ENCODE peak calls at places on chromosome 22, in four cellular contexts. One of them, this sample, is unnamed.

GRCh38 chr22:48937032-48937639 is 890.5 kb downstream of the BRD1 start:
- DNase-seq in Peyer's patch: no peak
- DNase-seq in breast epithelium: no peak
- DNase-seq in IMR-90: no peak
- DNase-seq in this sample: no peak

GRCh38 chr22:33438273-33438672 is 380.1 kb upstream of the SYN3 start:
- DNase-seq in Peyer's patch: no peak
- DNase-seq in breast epithelium: no peak
- DNase-seq in IMR-90: peak
- DNase-seq in this sample: no peak

GRCh38 chr22:27378343-27378800 is 423.2 kb downstream of the MN1 start:
- DNase-seq in Peyer's patch: no peak
- DNase-seq in breast epithelium: no peak
- DNase-seq in IMR-90: no peak
- DNase-seq in this sample: peak

GRCh38 chr22:19292262-19293230 is 1.0 kb upstream of the CLTCL1 start:
- DNase-seq in Peyer's patch: peak
- DNase-seq in breast epithelium: no peak
- DNase-seq in IMR-90: no peak
- DNase-seq in this sample: peak

GRCh38 chr22:49964493-49965290 is 4.1 kb downstream of the PIM3 start:
- DNase-seq in Peyer's patch: peak
- DNase-seq in breast epithelium: peak
- DNase-seq in IMR-90: no peak
- DNase-seq in this sample: no peak

GRCh38 chr22:41913842-41914534 is 886 bp downstream of the SHISA8 start:
- DNase-seq in Peyer's patch: no peak
- DNase-seq in breast epithelium: no peak
- DNase-seq in IMR-90: no peak
- DNase-seq in this sample: no peak

GRCh38 chr22:47586946-47587345 is 824.5 kb downstream of the TBC1D22A start:
- DNase-seq in Peyer's patch: no peak
- DNase-seq in breast epithelium: no peak
- DNase-seq in IMR-90: no peak
- DNase-seq in this sample: no peak

GRCh38 chr22:41526802-41527799 is 17.2 kb downstream of the POLR3H start:
- DNase-seq in Peyer's patch: peak
- DNase-seq in breast epithelium: no peak
- DNase-seq in IMR-90: peak
- DNase-seq in this sample: peak

DNA sequence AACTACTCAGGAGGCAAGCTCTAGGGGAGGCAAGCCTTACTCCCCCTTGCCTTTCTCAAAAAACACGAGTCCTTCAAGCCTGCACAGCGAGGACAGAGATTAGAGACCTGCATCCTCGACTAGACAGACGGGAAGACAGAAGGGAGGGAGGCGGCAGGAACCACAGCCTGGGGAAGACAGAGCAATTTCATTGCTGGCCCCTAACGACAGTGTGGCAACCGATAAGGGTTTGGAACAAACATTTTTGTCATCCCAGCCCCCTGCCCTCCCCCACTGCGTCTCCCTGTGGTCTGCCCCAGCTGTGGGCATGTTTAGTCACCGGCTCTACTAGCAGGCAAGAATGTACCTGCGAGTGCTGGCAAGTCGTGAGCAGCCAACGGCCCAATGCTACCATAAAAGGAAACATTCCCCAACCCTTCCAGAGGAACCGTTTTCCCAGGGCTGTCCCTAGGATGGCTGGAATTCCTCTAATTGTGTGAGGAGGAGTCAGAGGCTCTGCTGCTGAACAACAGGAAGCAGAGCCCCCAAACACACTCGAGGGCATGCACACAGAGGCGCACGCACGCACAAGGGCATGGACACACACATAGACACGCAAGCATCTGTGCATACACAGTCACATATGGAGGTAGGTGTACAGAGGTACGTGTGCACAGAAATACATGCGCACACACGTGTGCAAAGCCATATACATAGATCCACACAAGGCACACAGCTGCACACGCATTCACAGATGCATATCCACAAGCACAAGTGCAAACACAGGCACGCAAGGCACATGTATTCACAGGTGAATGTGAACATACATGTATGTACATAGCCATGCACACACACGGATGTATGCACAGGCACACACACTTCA is 58.3 kb downstream of the MYH9 start:
- DNase-seq in Peyer's patch: peak
- DNase-seq in breast epithelium: peak
- DNase-seq in IMR-90: peak
- DNase-seq in this sample: peak
- H3K4me3 ChIP-seq in Peyer's patch: no peak
- H3K4me3 ChIP-seq in breast epithelium: no peak
- H3K4me3 ChIP-seq in IMR-90: no peak
- H3K4me3 ChIP-seq in this sample: no peak

GRCh38 chr22:45163074-45163416 is 680 bp upstream of the NUP50 start:
- DNase-seq in Peyer's patch: no peak
- DNase-seq in breast epithelium: no peak
- DNase-seq in IMR-90: peak
- DNase-seq in this sample: peak

GRCh38 chr22:45162531-45162930 is 1.2 kb upstream of the NUP50 start:
- DNase-seq in Peyer's patch: no peak
- DNase-seq in breast epithelium: no peak
- DNase-seq in IMR-90: no peak
- DNase-seq in this sample: no peak

GRCh38 chr22:45166935-45167334 is 3.2 kb downstream of the NUP50 start:
- DNase-seq in Peyer's patch: no peak
- DNase-seq in breast epithelium: no peak
- DNase-seq in IMR-90: no peak
- DNase-seq in this sample: no peak

GRCh38 chr22:45164217-45165123 is 745 bp downstream of the NUP50 start:
- DNase-seq in Peyer's patch: no peak
- DNase-seq in breast epithelium: no peak
- DNase-seq in IMR-90: no peak
- DNase-seq in this sample: peak

DNA sequence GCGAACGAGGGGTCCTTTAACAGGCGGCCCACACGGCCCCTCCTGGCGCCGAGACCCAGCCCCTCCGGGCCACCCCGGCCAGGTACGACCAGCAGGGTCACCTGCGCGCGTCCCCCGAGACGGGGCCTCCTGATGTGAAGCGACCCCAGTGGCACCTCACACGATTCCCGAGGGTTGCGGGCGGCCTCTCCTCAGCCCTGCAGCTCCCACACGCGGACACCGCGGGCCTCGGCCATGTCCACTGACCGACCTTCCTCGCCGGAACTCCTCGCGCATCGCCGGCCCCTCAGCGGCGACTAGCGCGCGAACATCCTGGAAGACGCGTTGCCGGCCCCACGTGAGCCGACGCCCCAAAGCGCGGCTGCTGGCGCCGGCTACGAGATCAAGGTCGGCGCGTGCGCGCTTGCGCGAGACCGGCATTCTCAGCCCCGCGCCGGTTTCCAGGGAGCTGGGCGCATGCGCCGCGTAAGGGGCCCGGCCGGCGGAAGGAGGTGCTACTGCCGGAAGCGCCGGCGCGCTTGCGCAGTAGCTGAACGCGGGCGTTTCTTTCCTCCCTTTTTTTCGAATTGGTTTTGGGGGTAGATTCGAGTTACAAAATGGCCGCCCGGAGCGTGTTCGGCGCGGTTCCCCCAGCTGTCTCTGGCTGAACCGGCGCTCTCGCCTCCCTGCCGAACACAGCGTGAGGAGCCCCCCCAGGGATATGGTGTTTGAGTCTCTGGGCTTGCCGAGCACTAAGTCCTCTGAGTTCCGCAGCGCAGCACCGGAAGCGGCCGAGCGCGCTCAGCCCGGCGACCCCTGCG is at the start of gene NUP50:
- DNase-seq in Peyer's patch: peak
- DNase-seq in breast epithelium: peak
- DNase-seq in IMR-90: peak
- DNase-seq in this sample: peak
- TF ChIP-seq POLR2A in Peyer's patch: peak
- TF ChIP-seq POLR2A in breast epithelium: no peak
- TF ChIP-seq POLR2A in IMR-90: peak
- TF ChIP-seq POLR2A in this sample: no peak

DNA sequence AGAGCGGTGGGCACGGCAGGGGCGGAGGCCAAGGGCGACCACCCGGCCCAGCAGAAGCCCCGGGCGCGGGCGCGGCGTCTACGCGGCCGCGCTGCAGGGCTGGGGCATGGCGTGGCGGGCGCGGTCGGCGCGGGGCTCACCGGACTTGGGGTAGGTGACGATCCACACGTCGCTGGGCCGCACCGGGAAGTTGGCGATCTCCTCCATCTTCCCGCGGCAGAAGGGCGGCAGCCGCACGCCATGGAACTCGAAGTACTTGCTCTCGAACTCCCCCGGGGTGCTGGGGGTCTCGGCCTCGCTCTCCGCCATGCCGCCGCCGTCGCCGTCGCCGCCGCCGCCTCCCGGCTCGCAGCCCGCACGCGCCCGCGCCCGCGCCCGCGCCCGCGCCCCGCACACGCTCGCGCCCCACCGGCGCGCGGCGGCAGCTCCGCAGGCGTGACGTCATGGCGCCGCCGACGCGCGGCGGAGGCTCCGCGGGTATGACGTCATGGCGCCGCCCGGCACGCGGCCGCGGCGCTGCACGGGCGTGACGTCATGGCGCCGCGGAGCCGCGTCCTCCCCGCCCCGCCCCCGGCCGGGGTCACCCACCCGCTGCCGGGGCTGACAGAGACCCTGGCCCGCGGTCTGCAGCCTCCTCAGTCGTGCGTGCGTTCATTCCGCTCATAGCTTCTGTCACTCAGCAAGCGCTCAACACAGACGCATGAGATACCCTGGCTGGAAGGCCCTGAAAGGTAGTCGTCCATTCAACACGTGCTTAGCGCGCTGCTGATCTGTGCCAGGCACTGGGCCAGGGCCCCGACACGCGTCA is at the start of gene SULT4A1:
- DNase-seq in Peyer's patch: no peak
- DNase-seq in breast epithelium: peak
- DNase-seq in IMR-90: peak
- DNase-seq in this sample: no peak
- H3K4me3 ChIP-seq in Peyer's patch: peak
- H3K4me3 ChIP-seq in breast epithelium: no peak
- H3K4me3 ChIP-seq in IMR-90: peak
- H3K4me3 ChIP-seq in this sample: no peak

GRCh38 chr22:45553333-45554039 is 50.8 kb downstream of the FBLN1 start:
- DNase-seq in Peyer's patch: peak
- DNase-seq in breast epithelium: peak
- DNase-seq in IMR-90: peak
- DNase-seq in this sample: peak
- TF ChIP-seq POLR2A in Peyer's patch: no peak
- TF ChIP-seq POLR2A in breast epithelium: no peak
- TF ChIP-seq POLR2A in IMR-90: no peak
- TF ChIP-seq POLR2A in this sample: no peak

GRCh38 chr22:23522642-23523251 is 57.3 kb downstream of the IGLL1 start:
- DNase-seq in Peyer's patch: no peak
- DNase-seq in breast epithelium: no peak
- DNase-seq in IMR-90: no peak
- DNase-seq in this sample: peak

GRCh38 chr22:23520875-23521441 is 59.1 kb downstream of the IGLL1 start:
- DNase-seq in Peyer's patch: no peak
- DNase-seq in breast epithelium: no peak
- DNase-seq in IMR-90: peak
- DNase-seq in this sample: peak

GRCh38 chr22:23519442-23520177 is 60.5 kb downstream of the IGLL1 start:
- DNase-seq in Peyer's patch: no peak
- DNase-seq in breast epithelium: no peak
- DNase-seq in IMR-90: no peak
- DNase-seq in this sample: peak

GRCh38 chr22:23523746-23524145 is 56.3 kb downstream of the IGLL1 start:
- DNase-seq in Peyer's patch: no peak
- DNase-seq in breast epithelium: no peak
- DNase-seq in IMR-90: no peak
- DNase-seq in this sample: peak

DNA sequence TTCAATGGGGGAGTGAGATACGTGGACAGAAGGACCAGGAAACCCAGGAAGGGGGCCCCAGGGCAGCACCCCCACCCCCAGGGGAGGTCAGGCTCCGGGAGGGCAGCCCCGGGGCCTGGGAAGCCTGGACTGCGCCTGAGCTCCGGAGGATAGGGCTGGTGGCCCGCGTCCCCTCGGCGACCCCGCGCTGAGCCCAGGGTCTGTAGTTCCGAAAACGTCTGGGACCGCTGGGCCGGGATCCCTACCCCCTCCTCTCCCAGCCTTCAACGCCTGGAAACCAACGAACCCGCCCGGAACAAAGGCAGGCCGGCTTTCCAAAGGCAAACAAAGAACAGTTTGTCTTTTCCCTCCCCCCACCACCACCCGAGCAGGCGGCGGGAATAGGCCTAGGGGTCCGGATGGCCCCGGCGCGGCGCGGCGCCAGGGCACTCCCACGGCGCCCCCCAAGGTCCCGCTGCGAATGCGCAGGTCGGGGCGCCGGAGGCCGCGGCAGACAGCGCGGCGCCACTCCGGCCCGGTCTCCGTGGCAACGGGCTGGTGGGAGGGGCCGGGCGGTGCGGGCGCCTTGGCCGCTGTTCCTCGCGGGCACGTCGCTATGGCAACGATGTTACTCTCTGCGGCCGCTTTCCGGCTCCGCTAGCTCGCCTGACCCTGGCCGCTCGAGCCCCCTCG is 58.5 kb downstream of the IGLL1 start:
- DNase-seq in Peyer's patch: peak
- DNase-seq in breast epithelium: peak
- DNase-seq in IMR-90: peak
- DNase-seq in this sample: peak
- H3K4me3 ChIP-seq in Peyer's patch: peak
- H3K4me3 ChIP-seq in breast epithelium: peak
- H3K4me3 ChIP-seq in IMR-90: peak
- H3K4me3 ChIP-seq in this sample: no peak

This sample was measured in thyroid gland.